ENCODE peak calls at places on chromosomes 1 and 21, in seven cellular contexts. I, V, H, G, F, L and E are unnamed samples. For H3K4me1, the result is how much of the 10 kb centered on the place peaks cover.

GRCh38 chr1:210746024-210746423 is 387.9 kb downstream of the KCNH1 start:
- DNase-seq in V (no peak), G (no peak), I (no peak), L (no peak), H (no peak), F (no peak), E (no peak)

GRCh38 chr1:223709598-223709997 is 2.7 kb upstream of the CAPN2 start:
- DNase-seq in I (no peak), V (no peak), L (no peak), G (peak), H (no peak), F (no peak), E (no peak)

GRCh38 chr21:29634410-29634809 is 305.4 kb downstream of the GRIK1 start:
- DNase-seq in G (no peak), V (no peak), H (no peak), L (no peak), F (no peak), I (no peak), E (no peak)

GRCh38 chr21:35051287-35051818 is 2.3 kb upstream of the RUNX1 start:
- DNase-seq in V (peak), I (peak), F (peak), H (peak), G (peak), L (peak), E (peak)

GRCh38 chr1:19648689-19649088 is 4.6 kb downstream of the NBL1 start:
- DNase-seq in H (no peak), V (no peak), L (peak), I (no peak), G (no peak), F (no peak), E (peak)

GRCh38 chr1:220156620-220157146 is 62.8 kb downstream of the IARS2 start:
- DNase-seq in G (no peak), I (no peak), V (no peak), L (no peak), F (no peak), H (no peak), E (no peak)

GRCh38 chr21:42546433-42546832 is 32.8 kb downstream of the SLC37A1 start:
- DNase-seq in G (no peak), L (no peak), I (no peak), H (no peak), V (no peak), F (no peak), E (no peak)

GRCh38 chr1:191343816-191344215 is 814.4 kb upstream of the RGS18 start:
- DNase-seq in I (no peak), L (no peak), F (no peak), V (no peak), H (no peak), G (peak), E (no peak)

GRCh38 chr1:13699510-13699909 is 478 bp upstream of the PRDM2 start:
- DNase-seq in H (no peak), V (no peak), G (peak), L (peak), F (no peak), I (no peak), E (peak)

GRCh38 chr1:231508497-231508896 is 20.0 kb upstream of the TSNAX start:
- DNase-seq in I (no peak), G (peak), V (no peak), F (no peak), L (no peak), H (no peak), E (no peak)

GRCh38 chr1:101235696-101236545 is 898 bp upstream of the S1PR1 start:
- DNase-seq in V (no peak), G (peak), H (peak), F (peak), L (peak), I (peak), E (peak)
- H3K27ac ChIP-seq in V (peak), G (peak), H (peak), F (peak), L (peak), I (peak), E (peak)

GRCh38 chr1:164631751-164632150 is 72.8 kb downstream of the PBX1 start:
- DNase-seq in F (no peak), L (no peak), I (no peak), V (no peak), H (no peak), G (no peak), E (no peak)
- H3K4me1 ChIP-seq in F (under half), L (under half), I (half or more), V (half or more), H (half or more), G (under half), E (under half)

GRCh38 chr1:26543444-26543835 is 13.9 kb downstream of the RPS6KA1 start:
- DNase-seq in V (no peak), I (no peak), H (no peak), G (no peak), F (no peak), L (no peak), E (no peak)

GRCh38 chr1:26542781-26543443 is 13.4 kb downstream of the RPS6KA1 start:
- DNase-seq in I (no peak), F (no peak), V (no peak), H (no peak), G (no peak), L (no peak), E (no peak)

GRCh38 chr1:26546375-26546774 is 16.8 kb downstream of the RPS6KA1 start:
- DNase-seq in G (no peak), V (no peak), F (peak), H (no peak), L (no peak), I (no peak), E (no peak)

GRCh38 chr1:26541816-26542711 is 12.5 kb downstream of the RPS6KA1 start:
- DNase-seq in V (peak), I (peak), L (peak), H (peak), F (peak), G (peak), E (peak)

DNA sequence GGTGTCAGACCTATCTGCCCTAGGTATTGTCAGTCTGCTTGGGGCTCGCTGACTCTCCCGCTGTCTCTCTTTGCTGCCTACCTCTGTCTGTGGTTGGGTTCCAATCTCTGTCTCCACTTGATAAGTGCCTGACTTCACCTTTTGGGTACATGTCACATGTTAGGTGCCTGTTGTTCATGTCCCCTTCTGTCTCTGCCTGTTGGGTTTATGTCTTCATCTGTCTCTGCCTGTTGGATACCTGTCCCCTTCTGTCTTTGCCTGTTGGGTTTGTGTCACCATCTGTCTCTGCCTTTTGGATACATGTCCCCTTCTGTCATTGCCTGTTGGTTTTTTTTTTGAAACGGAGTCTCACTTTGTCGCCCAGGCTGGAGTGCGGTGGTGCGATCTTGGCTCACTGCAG is 14.6 kb downstream of the RPS6KA1 start:
- DNase-seq in V (no peak), G (no peak), F (no peak), I (no peak), L (no peak), H (no peak), E (no peak)
- H3K4me3 ChIP-seq in V (no peak), G (no peak), F (no peak), I (no peak), L (no peak), H (peak), E (no peak)

GRCh38 chr1:91826248-91826647 is 59.7 kb downstream of the TGFBR3 start:
- DNase-seq in V (no peak), L (no peak), F (no peak), H (no peak), G (no peak), I (peak), E (no peak)

GRCh38 chr1:91819038-91819788 is 66.7 kb downstream of the TGFBR3 start:
- DNase-seq in I (no peak), H (no peak), V (no peak), F (no peak), G (no peak), L (no peak), E (no peak)

GRCh38 chr1:91818713-91818975 is 67.3 kb downstream of the TGFBR3 start:
- DNase-seq in H (no peak), L (no peak), V (no peak), F (no peak), G (no peak), I (no peak), E (no peak)

GRCh38 chr1:91817506-91817905 is 68.4 kb downstream of the TGFBR3 start:
- DNase-seq in I (no peak), G (no peak), V (no peak), L (no peak), H (no peak), F (no peak), E (no peak)

DNA sequence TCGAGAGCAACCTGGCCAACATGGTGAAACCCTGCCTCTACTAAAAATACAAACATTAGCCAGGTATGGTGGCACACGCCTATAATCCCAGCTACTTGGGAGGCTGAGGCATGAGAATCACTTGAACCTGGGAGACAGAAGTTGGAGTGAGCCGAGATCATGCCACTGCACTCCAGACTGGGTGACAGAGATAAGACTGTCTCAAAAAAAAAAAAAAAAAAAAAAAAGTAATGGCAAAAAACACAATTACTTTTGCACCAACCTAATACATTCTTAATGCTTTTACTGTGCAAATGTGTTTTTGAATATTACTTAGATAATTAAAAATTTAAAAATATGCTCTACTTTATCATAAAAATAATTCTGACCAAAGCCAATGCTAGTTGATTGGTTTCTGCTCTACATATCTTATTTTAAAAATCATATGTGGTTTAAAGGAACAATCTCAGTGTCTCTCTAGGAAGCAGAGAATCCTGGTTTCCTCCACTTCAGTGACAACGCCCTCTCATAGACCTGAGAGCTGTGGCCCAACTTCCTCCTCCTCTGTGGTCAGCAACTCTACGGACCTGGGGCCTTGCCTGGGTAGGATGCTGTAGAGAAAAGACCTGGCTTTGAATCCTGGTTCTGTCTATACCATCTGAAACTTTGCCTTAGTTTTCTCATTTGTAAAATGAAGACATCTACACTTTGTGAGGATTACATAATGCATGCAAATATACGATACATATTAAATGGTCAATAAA is 64.7 kb downstream of the TGFBR3 start:
- DNase-seq in G (no peak), F (no peak), L (no peak), I (no peak), V (no peak), H (no peak), E (no peak)
- H3K27ac ChIP-seq in G (no peak), F (no peak), L (no peak), I (no peak), V (no peak), H (no peak), E (no peak)

DNA sequence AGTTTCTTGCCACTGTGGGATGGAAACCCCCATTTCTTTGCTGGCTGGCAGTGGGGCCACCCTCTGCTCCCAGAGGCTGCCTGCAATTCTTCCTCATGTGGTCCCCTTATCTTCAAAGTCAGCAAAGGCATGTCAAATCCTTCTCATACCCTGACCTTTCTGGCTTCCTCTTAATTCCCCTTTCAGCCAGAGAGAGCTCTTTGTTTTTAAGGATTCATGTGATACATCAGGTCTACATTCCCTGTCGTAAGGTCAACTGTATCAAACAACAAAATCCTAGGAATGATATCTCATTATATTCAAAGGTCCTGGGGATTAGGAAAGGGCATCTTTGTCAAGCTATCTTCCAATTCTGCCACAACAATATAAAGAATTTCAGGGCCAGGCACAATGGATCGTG is 5.3 kb upstream of the GPR161 start:
- DNase-seq in G (peak), H (no peak), V (no peak), I (no peak), L (no peak), F (no peak), E (no peak)
- H3K4me1 ChIP-seq in G (under half), H (under half), V (under half), I (under half), L (under half), F (under half), E (under half)